ENCODE peak calls at places on chromosomes 13 and 19, in five cellular contexts. One of them, this sample, is unnamed.

GRCh38 chr13:114229486-114229885 is 5.2 kb upstream of the CDC16 start:
- DNase-seq in neural progenitor cell: peak; percentile 10
- DNase-seq in hepatocyte: no peak
- DNase-seq in MM.1S: no peak
- DNase-seq in SK-N-SH: no peak
- DNase-seq in this sample: no peak

GRCh38 chr19:1236566-1236965 is 1.2 kb downstream of the CBARP start:
- DNase-seq in neural progenitor cell: peak; percentile 68
- DNase-seq in hepatocyte: no peak
- DNase-seq in MM.1S: no peak
- DNase-seq in SK-N-SH: peak; percentile 88
- DNase-seq in this sample: no peak

GRCh38 chr19:42197375-42197817 is 20.1 kb downstream of the DEDD2 start:
- DNase-seq in neural progenitor cell: no peak
- DNase-seq in hepatocyte: peak; percentile 32
- DNase-seq in MM.1S: no peak
- DNase-seq in SK-N-SH: no peak
- DNase-seq in this sample: no peak

GRCh38 chr13:48975101-48975925 is at the start of gene FNDC3A:
- DNase-seq in neural progenitor cell: peak; percentile 91
- DNase-seq in hepatocyte: peak; percentile 91
- DNase-seq in MM.1S: peak; percentile 48
- DNase-seq in SK-N-SH: peak; percentile 94
- DNase-seq in this sample: peak; percentile 51

GRCh38 chr13:111011899-111012298 is 97.0 kb upstream of the ANKRD10 start:
- DNase-seq in neural progenitor cell: no peak
- DNase-seq in hepatocyte: no peak
- DNase-seq in MM.1S: no peak
- DNase-seq in SK-N-SH: no peak
- DNase-seq in this sample: no peak

GRCh38 chr19:2394054-2394668 is 33.2 kb downstream of the TIMM13 start:
- DNase-seq in neural progenitor cell: no peak
- DNase-seq in hepatocyte: no peak
- DNase-seq in MM.1S: peak; percentile 89
- DNase-seq in SK-N-SH: no peak
- DNase-seq in this sample: no peak

GRCh38 chr19:35309481-35310279 is 17.7 kb downstream of the MAG start:
- DNase-seq in neural progenitor cell: no peak
- DNase-seq in hepatocyte: peak; percentile 74
- DNase-seq in MM.1S: no peak
- DNase-seq in SK-N-SH: no peak
- DNase-seq in this sample: no peak

GRCh38 chr13:103859952-103860351 is 793.7 kb upstream of the SLC10A2 start:
- DNase-seq in neural progenitor cell: no peak
- DNase-seq in hepatocyte: no peak
- DNase-seq in MM.1S: no peak
- DNase-seq in SK-N-SH: no peak
- DNase-seq in this sample: no peak

GRCh38 chr19:14033946-14034345 is 2.4 kb downstream of the IL27RA start:
- DNase-seq in neural progenitor cell: no peak
- DNase-seq in hepatocyte: no peak
- DNase-seq in MM.1S: no peak
- DNase-seq in SK-N-SH: no peak
- DNase-seq in this sample: no peak

GRCh38 chr19:17560205-17560595 is 4.8 kb downstream of the COLGALT1 start:
- DNase-seq in neural progenitor cell: no peak
- DNase-seq in hepatocyte: peak; percentile 60
- DNase-seq in MM.1S: no peak
- DNase-seq in SK-N-SH: no peak
- DNase-seq in this sample: no peak

GRCh38 chr19:58218899-58219298 is 9.8 kb upstream of the ZNF544 start:
- DNase-seq in neural progenitor cell: peak; percentile 26
- DNase-seq in hepatocyte: no peak
- DNase-seq in MM.1S: no peak
- DNase-seq in SK-N-SH: peak; percentile 41
- DNase-seq in this sample: peak; percentile 40

GRCh38 chr19:16274466-16274865 is 50.2 kb upstream of the KLF2 start:
- DNase-seq in neural progenitor cell: no peak
- DNase-seq in hepatocyte: no peak
- DNase-seq in MM.1S: no peak
- DNase-seq in SK-N-SH: no peak
- DNase-seq in this sample: no peak

GRCh38 chr13:40236566-40237168 is 429.8 kb downstream of the FOXO1 start:
- DNase-seq in neural progenitor cell: no peak
- DNase-seq in hepatocyte: peak; percentile 12
- DNase-seq in MM.1S: no peak
- DNase-seq in SK-N-SH: no peak
- DNase-seq in this sample: no peak

GRCh38 chr13:36297600-36298338 is at the start of gene CCDC169:
- DNase-seq in neural progenitor cell: peak; percentile 84
- DNase-seq in hepatocyte: peak; percentile 81
- DNase-seq in MM.1S: peak; percentile 60
- DNase-seq in SK-N-SH: peak; percentile 73
- DNase-seq in this sample: peak; percentile 44

GRCh38 chr19:35721374-35721773 is 3.6 kb downstream of the KMT2B start:
- DNase-seq in neural progenitor cell: no peak
- DNase-seq in hepatocyte: no peak
- DNase-seq in MM.1S: no peak
- DNase-seq in SK-N-SH: no peak
- DNase-seq in this sample: no peak

GRCh38 chr19:33674575-33675367 is 53.0 kb downstream of the CHST8 start:
- DNase-seq in neural progenitor cell: no peak
- DNase-seq in hepatocyte: peak; percentile 1
- DNase-seq in MM.1S: no peak
- DNase-seq in SK-N-SH: peak; percentile 63
- DNase-seq in this sample: no peak

GRCh38 chr19:5345895-5346386 is 5.3 kb upstream of the PTPRS start:
- DNase-seq in neural progenitor cell: no peak
- DNase-seq in hepatocyte: no peak
- DNase-seq in MM.1S: no peak
- DNase-seq in SK-N-SH: no peak
- DNase-seq in this sample: peak; percentile 73

GRCh38 chr19:34475026-34475974 is 6.3 kb upstream of the WTIP start:
- DNase-seq in neural progenitor cell: no peak
- DNase-seq in hepatocyte: peak; percentile 27
- DNase-seq in MM.1S: no peak
- DNase-seq in SK-N-SH: no peak
- DNase-seq in this sample: peak; percentile 70

GRCh38 chr13:113364371-113364932 is 522 bp upstream of the GRTP1 start:
- DNase-seq in neural progenitor cell: no peak
- DNase-seq in hepatocyte: no peak
- DNase-seq in MM.1S: no peak
- DNase-seq in SK-N-SH: no peak
- DNase-seq in this sample: no peak

GRCh38 chr13:106492576-106493323 is 42.7 kb downstream of the EFNB2 start:
- DNase-seq in neural progenitor cell: no peak
- DNase-seq in hepatocyte: no peak
- DNase-seq in MM.1S: no peak
- DNase-seq in SK-N-SH: no peak
- DNase-seq in this sample: no peak

GRCh38 chr13:91722267-91722884 is 324.0 kb downstream of the GPC5 start:
- DNase-seq in neural progenitor cell: peak; percentile 36
- DNase-seq in hepatocyte: peak; percentile 52
- DNase-seq in MM.1S: peak; percentile 19
- DNase-seq in SK-N-SH: peak; percentile 36
- DNase-seq in this sample: peak; percentile 41

GRCh38 chr19:18865973-18866799 is 29.8 kb downstream of the CERS1 start:
- DNase-seq in neural progenitor cell: peak; percentile 85
- DNase-seq in hepatocyte: peak; percentile 82
- DNase-seq in MM.1S: no peak
- DNase-seq in SK-N-SH: peak; percentile 98
- DNase-seq in this sample: peak; percentile 77

GRCh38 chr19:4206818-4207484 is 22.4 kb upstream of the EBI3 start:
- DNase-seq in neural progenitor cell: no peak
- DNase-seq in hepatocyte: no peak
- DNase-seq in MM.1S: peak; percentile 45
- DNase-seq in SK-N-SH: no peak
- DNase-seq in this sample: no peak

GRCh38 chr19:29771708-29772415 is 39.9 kb upstream of the CCNE1 start:
- DNase-seq in neural progenitor cell: peak; percentile 81
- DNase-seq in hepatocyte: peak; percentile 85
- DNase-seq in MM.1S: peak; percentile 35
- DNase-seq in SK-N-SH: peak; percentile 86
- DNase-seq in this sample: peak; percentile 46

GRCh38 chr13:100789025-100789424 is 114.4 kb upstream of the TMTC4 start:
- DNase-seq in neural progenitor cell: no peak
- DNase-seq in hepatocyte: no peak
- DNase-seq in MM.1S: peak; percentile 61
- DNase-seq in SK-N-SH: no peak
- DNase-seq in this sample: no peak

GRCh38 chr19:20154636-20155035 is 12.4 kb upstream of the ZNF486 start:
- DNase-seq in neural progenitor cell: no peak
- DNase-seq in hepatocyte: no peak
- DNase-seq in MM.1S: no peak
- DNase-seq in SK-N-SH: no peak
- DNase-seq in this sample: no peak

GRCh38 chr13:27432612-27433210 is 8.3 kb downstream of the GTF3A start:
- DNase-seq in neural progenitor cell: no peak
- DNase-seq in hepatocyte: no peak
- DNase-seq in MM.1S: no peak
- DNase-seq in SK-N-SH: no peak
- DNase-seq in this sample: no peak

GRCh38 chr13:113669231-113669870 is 2.3 kb downstream of the GRK1 start:
- DNase-seq in neural progenitor cell: no peak
- DNase-seq in hepatocyte: no peak
- DNase-seq in MM.1S: no peak
- DNase-seq in SK-N-SH: no peak
- DNase-seq in this sample: no peak

GRCh38 chr19:18257503-18258470 is 16.5 kb downstream of the IQCN start:
- DNase-seq in neural progenitor cell: no peak
- DNase-seq in hepatocyte: peak; percentile 4
- DNase-seq in MM.1S: no peak
- DNase-seq in SK-N-SH: no peak
- DNase-seq in this sample: no peak

GRCh38 chr19:13152356-13152853 is 2.2 kb downstream of the IER2 start:
- DNase-seq in neural progenitor cell: peak; percentile 71
- DNase-seq in hepatocyte: no peak
- DNase-seq in MM.1S: no peak
- DNase-seq in SK-N-SH: no peak
- DNase-seq in this sample: no peak

DNA sequence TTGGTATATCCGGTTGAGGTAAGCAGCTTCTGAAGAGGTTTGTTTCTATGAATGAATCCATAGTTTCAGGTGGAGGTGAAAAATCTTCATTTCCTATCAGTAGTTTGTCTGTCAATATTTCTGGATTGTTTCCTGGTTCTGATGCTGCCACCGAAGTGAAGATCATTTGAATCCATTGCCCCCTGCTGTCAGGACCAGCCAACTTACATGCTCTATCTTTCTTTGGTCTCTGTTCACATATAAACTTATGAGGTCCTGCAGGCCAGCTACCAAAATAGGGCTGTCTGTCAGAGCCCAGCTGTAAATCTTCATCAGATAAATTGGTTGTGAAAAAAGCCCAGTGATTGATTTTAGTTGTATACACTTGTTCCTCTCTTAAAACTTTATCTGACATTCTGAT is 15.2 kb upstream of the N4BP2L1 start:
- DNase-seq in neural progenitor cell: no peak
- DNase-seq in hepatocyte: peak; percentile 16
- DNase-seq in MM.1S: peak; percentile 59
- DNase-seq in SK-N-SH: peak; percentile 38
- DNase-seq in this sample: peak; percentile 39
- TF ChIP-seq EZH2phosphoT487 in neural progenitor cell: no peak
- TF ChIP-seq EZH2phosphoT487 in hepatocyte: no peak
- TF ChIP-seq EZH2phosphoT487 in MM.1S: no peak
- TF ChIP-seq EZH2phosphoT487 in SK-N-SH: no peak
- TF ChIP-seq EZH2phosphoT487 in this sample: no peak

GRCh38 chr19:47240561-47240960 is 9.6 kb upstream of the BBC3 start:
- DNase-seq in neural progenitor cell: no peak
- DNase-seq in hepatocyte: no peak
- DNase-seq in MM.1S: no peak
- DNase-seq in SK-N-SH: no peak
- DNase-seq in this sample: no peak
- H3K9me3 ChIP-seq in neural progenitor cell: no peaks in the 10 kb centered on the region
- H3K9me3 ChIP-seq in hepatocyte: no peaks in the 10 kb centered on the region
- H3K9me3 ChIP-seq in MM.1S: no peaks in the 10 kb centered on the region
- H3K9me3 ChIP-seq in SK-N-SH: no peaks in the 10 kb centered on the region
- H3K9me3 ChIP-seq in this sample: no peaks in the 10 kb centered on the region

GRCh38 chr13:95091755-95092154 is 209.5 kb downstream of the ABCC4 start:
- DNase-seq in neural progenitor cell: no peak
- DNase-seq in hepatocyte: no peak
- DNase-seq in MM.1S: no peak
- DNase-seq in SK-N-SH: no peak
- DNase-seq in this sample: no peak

GRCh38 chr13:95083758-95084157 is 217.5 kb downstream of the ABCC4 start:
- DNase-seq in neural progenitor cell: no peak
- DNase-seq in hepatocyte: no peak
- DNase-seq in MM.1S: no peak
- DNase-seq in SK-N-SH: no peak
- DNase-seq in this sample: peak; percentile 77

DNA sequence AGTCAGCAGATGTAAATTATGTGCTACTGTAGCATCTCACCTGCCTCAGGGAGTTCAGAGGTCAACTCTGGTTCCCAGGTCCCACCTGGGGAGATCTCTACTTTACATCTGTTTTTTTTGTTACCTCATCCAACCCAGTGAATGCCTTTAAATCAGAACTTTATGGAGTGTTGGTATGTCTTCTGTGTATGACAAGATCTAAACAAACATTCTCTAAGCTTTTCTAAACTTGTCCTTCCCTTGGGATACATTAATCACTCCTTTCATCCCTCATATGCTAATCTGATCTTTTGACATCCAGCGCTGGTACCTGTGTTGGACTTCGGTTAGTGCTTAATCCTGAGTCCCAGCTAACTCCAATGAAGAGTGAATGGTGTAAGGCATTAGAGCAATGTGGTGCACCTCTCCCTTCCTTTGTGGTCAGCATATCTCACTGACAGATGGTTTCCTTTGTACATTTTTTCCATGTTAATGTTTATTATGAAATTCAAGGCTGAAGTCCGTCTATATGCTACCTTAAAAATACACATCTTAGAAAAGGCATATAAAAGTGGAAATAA is 213.4 kb downstream of the ABCC4 start:
- DNase-seq in neural progenitor cell: no peak
- DNase-seq in hepatocyte: peak; percentile 8
- DNase-seq in MM.1S: no peak
- DNase-seq in SK-N-SH: no peak
- DNase-seq in this sample: peak; percentile 69
- TF ChIP-seq EZH2phosphoT487 in neural progenitor cell: no peak
- TF ChIP-seq EZH2phosphoT487 in hepatocyte: no peak
- TF ChIP-seq EZH2phosphoT487 in MM.1S: no peak
- TF ChIP-seq EZH2phosphoT487 in SK-N-SH: no peak
- TF ChIP-seq EZH2phosphoT487 in this sample: no peak

GRCh38 chr13:45136741-45137500 is 16.6 kb downstream of the GTF2F2 start:
- DNase-seq in neural progenitor cell: no peak
- DNase-seq in hepatocyte: no peak
- DNase-seq in MM.1S: no peak
- DNase-seq in SK-N-SH: no peak
- DNase-seq in this sample: no peak

GRCh38 chr13:45138282-45138681 is 18.0 kb downstream of the GTF2F2 start:
- DNase-seq in neural progenitor cell: no peak
- DNase-seq in hepatocyte: no peak
- DNase-seq in MM.1S: no peak
- DNase-seq in SK-N-SH: no peak
- DNase-seq in this sample: no peak

GRCh38 chr13:45132384-45133064 is 12.2 kb downstream of the GTF2F2 start:
- DNase-seq in neural progenitor cell: no peak
- DNase-seq in hepatocyte: no peak
- DNase-seq in MM.1S: no peak
- DNase-seq in SK-N-SH: no peak
- DNase-seq in this sample: no peak

GRCh38 chr13:45137501-45137880 is 17.2 kb downstream of the GTF2F2 start:
- DNase-seq in neural progenitor cell: no peak
- DNase-seq in hepatocyte: no peak
- DNase-seq in MM.1S: no peak
- DNase-seq in SK-N-SH: no peak
- DNase-seq in this sample: no peak

GRCh38 chr13:45133396-45134118 is 13.2 kb downstream of the GTF2F2 start:
- DNase-seq in neural progenitor cell: no peak
- DNase-seq in hepatocyte: no peak
- DNase-seq in MM.1S: no peak
- DNase-seq in SK-N-SH: no peak
- DNase-seq in this sample: no peak
- H3K9me3 ChIP-seq in neural progenitor cell: no peaks in the 10 kb centered on the region
- H3K9me3 ChIP-seq in hepatocyte: no peaks in the 10 kb centered on the region
- H3K9me3 ChIP-seq in MM.1S: no peaks in the 10 kb centered on the region
- H3K9me3 ChIP-seq in SK-N-SH: no peaks in the 10 kb centered on the region
- H3K9me3 ChIP-seq in this sample: no peaks in the 10 kb centered on the region

This sample was measured in PC-3.